ENCODE peak calls at places on chromosome 19, in nine cellular contexts. H is HFFc6, Y is mucosa of descending colon, G is left lung, C is pancreas, I is RWPE1, N is GM23338, K is tibial nerve, V is right atrium auricular region. L is an unnamed sample.
A peak's percentile ranks its signal among the peaks of the same experiment; 100 is the strongest.

GRCh38 chr19:16850133-16850532 is 20.9 kb downstream of the SIN3B start:
- DNase-seq in H (peak; percentile 69), Y (no peak), G (no peak), C (no peak), I (no peak), N (no peak), K (no peak), V (no peak), L (no peak)

GRCh38 chr19:39473443-39473960 is 7.1 kb upstream of the TIMM50 start:
- DNase-seq in H (no peak), Y (no peak), G (no peak), C (no peak), I (no peak), N (no peak), K (no peak), V (no peak), L (no peak)

GRCh38 chr19:14433454-14434156 is 499 bp downstream of the PKN1 start:
- DNase-seq in H (no peak), Y (peak; percentile 80), G (no peak), C (peak; percentile 56), I (peak; percentile 24), N (peak; percentile 55), K (no peak), V (no peak), L (peak; percentile 60)

GRCh38 chr19:14517446-14517839 is 754 bp downstream of the DNAJB1 start:
- DNase-seq in H (no peak), Y (no peak), G (no peak), C (no peak), I (no peak), N (no peak), K (no peak), V (no peak), L (no peak)

GRCh38 chr19:37817180-37817911 is 38.0 kb upstream of the ZNF573 start:
- DNase-seq in H (no peak), Y (peak; percentile 64), G (peak; percentile 71), C (peak; percentile 75), I (peak; percentile 4), N (peak; percentile 95), K (peak; percentile 43), V (peak; percentile 66), L (no peak)

GRCh38 chr19:7312816-7313215 is 18.6 kb upstream of the INSR start:
- DNase-seq in H (no peak), Y (no peak), G (no peak), C (no peak), I (no peak), N (no peak), K (no peak), V (no peak), L (no peak)

GRCh38 chr19:7063764-7064418 is 5.4 kb upstream of the MBD3L3 start:
- DNase-seq in H (no peak), Y (no peak), G (no peak), C (no peak), I (no peak), N (no peak), K (no peak), V (no peak), L (no peak)

GRCh38 chr19:13834308-13834790 is 39.1 kb downstream of the ZSWIM4 start:
- DNase-seq in H (peak; percentile 81), Y (peak; percentile 14), G (no peak), C (no peak), I (peak; percentile 73), N (no peak), K (no peak), V (no peak), L (no peak)

DNA sequence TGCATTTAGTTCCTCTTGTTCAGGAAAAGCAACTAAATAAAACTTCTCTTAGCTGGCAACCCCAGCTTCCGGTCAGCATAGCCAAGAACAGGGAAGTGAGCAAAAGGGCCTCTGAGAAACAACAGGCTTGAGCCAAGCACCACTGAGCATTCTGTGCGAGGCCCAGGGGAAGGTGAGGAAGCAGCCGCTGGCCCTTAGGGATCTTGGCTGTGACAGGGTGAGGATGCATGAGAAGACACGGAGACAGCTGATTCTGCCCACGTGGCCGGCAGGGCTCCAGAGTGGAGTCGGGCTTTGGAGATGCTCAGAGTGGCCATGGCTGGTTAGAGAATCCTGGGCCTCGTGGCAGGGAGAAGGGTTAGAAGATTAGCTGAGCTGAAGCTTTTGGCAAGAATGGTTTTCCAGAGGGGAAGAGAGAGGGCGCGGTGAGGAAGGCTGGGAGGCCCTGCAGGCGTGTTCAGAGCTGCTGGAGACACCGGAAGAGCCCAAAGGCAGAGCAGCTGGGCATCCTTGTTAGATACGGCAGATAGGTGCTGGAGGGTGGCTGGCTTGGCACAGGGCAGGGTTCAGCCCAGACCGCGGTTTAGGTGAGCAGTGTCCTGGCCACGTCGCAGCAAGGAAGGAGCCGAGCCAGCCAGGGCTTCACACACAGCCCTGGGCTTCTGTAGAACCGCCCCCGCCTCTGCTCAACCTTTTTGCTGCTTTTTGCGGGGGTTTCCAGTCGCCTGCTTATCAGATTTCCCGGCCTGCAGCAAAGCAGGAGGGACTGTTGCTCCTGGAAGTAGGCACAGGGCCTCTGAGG is 17.3 kb downstream of the UPF1 start:
- DNase-seq in H (peak; percentile 73), Y (peak; percentile 32), G (peak; percentile 74), C (no peak), I (peak; percentile 16), N (no peak), K (peak; percentile 71), V (peak; percentile 82), L (no peak)
- TF ChIP-seq CTCF in H (no peak), Y (no peak), G (no peak), C (no peak), I (no peak), N (no peak), K (no peak), V (no peak), L (no peak)

DNA sequence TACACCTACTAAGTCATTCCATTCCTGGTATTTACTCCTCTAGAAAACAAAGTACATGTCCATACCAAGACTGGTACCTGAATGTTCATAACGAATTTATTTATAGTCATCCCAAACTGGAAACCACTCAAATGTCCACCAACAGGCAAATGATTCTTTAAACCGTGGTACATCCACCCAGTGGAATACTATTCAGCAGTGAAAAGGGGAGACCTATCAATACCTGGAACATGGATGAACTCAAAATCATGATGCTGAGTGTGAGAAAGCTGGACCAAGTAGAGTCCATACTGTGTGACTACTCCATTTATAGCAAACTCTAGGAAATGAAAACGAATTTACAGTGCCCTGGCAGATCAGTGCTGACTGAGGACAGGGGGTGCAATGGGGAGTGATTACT is 11.9 kb upstream of the NAPA start:
- DNase-seq in H (no peak), Y (no peak), G (no peak), C (no peak), I (no peak), N (no peak), K (no peak), V (no peak), L (no peak)
- TF ChIP-seq CTCF in H (no peak), Y (no peak), G (no peak), C (no peak), I (no peak), N (no peak), K (no peak), V (no peak), L (no peak)

GRCh38 chr19:45646345-45646698 is 7.1 kb upstream of the EML2 start:
- DNase-seq in H (no peak), Y (no peak), G (no peak), C (no peak), I (no peak), N (no peak), K (no peak), V (no peak), L (no peak)

GRCh38 chr19:45643024-45643926 is 4.1 kb upstream of the EML2 start:
- DNase-seq in H (peak; percentile 69), Y (peak; percentile 96), G (peak; percentile 84), C (peak; percentile 90), I (peak; percentile 70), N (peak; percentile 92), K (peak; percentile 91), V (peak; percentile 84), L (peak; percentile 94)

GRCh38 chr19:45645631-45646344 is 6.6 kb upstream of the EML2 start:
- DNase-seq in H (peak; percentile 71), Y (peak; percentile 71), G (peak; percentile 76), C (peak; percentile 72), I (peak; percentile 66), N (peak; percentile 98), K (peak; percentile 57), V (peak; percentile 88), L (peak; percentile 87)

GRCh38 chr19:45645068-45645630 is 6.0 kb upstream of the EML2 start:
- DNase-seq in H (no peak), Y (no peak), G (no peak), C (no peak), I (no peak), N (no peak), K (no peak), V (no peak), L (no peak)

DNA sequence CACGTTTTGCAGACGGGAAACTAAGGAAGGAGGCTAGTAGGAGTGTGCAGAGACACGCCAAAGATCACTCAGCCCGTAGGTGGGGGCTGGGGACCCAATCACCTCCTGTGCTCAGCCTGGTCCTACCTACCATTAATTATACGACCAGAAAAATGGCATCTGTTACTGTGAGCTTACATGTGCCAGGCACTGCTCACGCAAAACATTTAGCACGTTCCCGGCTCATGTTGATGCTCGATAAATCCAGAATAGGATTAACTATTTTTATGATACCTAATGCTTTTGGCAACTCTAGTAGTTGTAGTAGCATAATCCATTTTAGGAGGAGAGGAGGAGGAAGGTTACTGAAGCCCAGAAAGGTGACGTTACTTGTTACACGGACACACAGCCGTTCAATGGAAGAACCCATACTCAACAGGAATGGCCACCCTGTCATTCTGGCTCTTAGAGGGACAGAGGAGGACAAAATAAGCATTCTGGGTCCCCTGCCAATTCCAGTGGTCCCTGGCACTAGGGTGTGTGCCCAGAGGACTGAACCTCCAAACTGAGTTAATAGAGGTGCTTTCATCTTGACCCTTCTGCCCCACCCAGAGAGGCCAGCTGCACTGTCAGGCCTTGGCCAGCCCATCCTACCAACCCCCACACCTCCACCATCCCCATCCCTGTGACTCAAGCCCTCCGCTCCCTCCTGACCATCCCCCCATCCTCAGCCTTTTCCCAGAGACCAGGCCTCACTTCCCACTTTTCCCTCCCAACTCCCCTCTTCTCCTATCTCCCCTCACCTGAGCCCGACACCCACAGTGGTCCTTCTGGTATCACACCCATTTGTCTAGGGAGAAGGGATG is 5.0 kb upstream of the EML2 start:
- DNase-seq in H (no peak), Y (no peak), G (no peak), C (no peak), I (no peak), N (no peak), K (no peak), V (no peak), L (no peak)
- TF ChIP-seq CTCF in H (no peak), Y (no peak), G (no peak), C (no peak), I (no peak), N (no peak), K (no peak), V (no peak), L (no peak)

GRCh38 chr19:1943661-1944087 is 2.7 kb downstream of the CSNK1G2 start:
- DNase-seq in H (no peak), Y (no peak), G (no peak), C (no peak), I (no peak), N (no peak), K (no peak), V (no peak), L (no peak)

GRCh38 chr19:1947651-1948209 is 6.8 kb downstream of the CSNK1G2 start:
- DNase-seq in H (no peak), Y (no peak), G (no peak), C (no peak), I (peak; percentile 27), N (peak; percentile 62), K (no peak), V (no peak), L (no peak)

GRCh38 chr19:1944916-1945561 is 4.1 kb downstream of the CSNK1G2 start:
- DNase-seq in H (no peak), Y (no peak), G (no peak), C (no peak), I (no peak), N (no peak), K (no peak), V (no peak), L (no peak)

GRCh38 chr19:1944088-1944915 is 3.3 kb downstream of the CSNK1G2 start:
- DNase-seq in H (no peak), Y (peak; percentile 53), G (no peak), C (no peak), I (no peak), N (no peak), K (no peak), V (no peak), L (no peak)

GRCh38 chr19:1945899-1946298 is 4.9 kb downstream of the CSNK1G2 start:
- DNase-seq in H (no peak), Y (peak; percentile 70), G (no peak), C (peak; percentile 51), I (peak; percentile 34), N (peak; percentile 93), K (peak; percentile 21), V (no peak), L (no peak)
- TF ChIP-seq CTCF in H (peak; percentile 74), Y (peak; percentile 41), G (peak; percentile 65), C (peak; percentile 21), I (peak; percentile 38), N (peak; percentile 68), K (peak; percentile 38), V (peak; percentile 31), L (peak; percentile 31)